ENCODE peak calls at places on chromosomes 13 and 19, in six cellular contexts. I is breast epithelium; P is ovary; D is right lobe of liver; Y is CD8-positive, alpha-beta T cell; S is transverse colon. X is an unnamed sample.

GRCh38 chr19:38564981-38565685 is 52.6 kb downstream of the MAP4K1 start:
- DNase-seq in I (no peak), P (no peak), D (no peak), Y (peak; percentile 16), S (no peak), X (no peak)

GRCh38 chr13:100128373-100128772 is 39.5 kb downstream of the PCCA start:
- DNase-seq in I (no peak), P (no peak), D (no peak), Y (no peak), S (no peak), X (no peak)

GRCh38 chr19:6227156-6227940 is 52.4 kb downstream of the MLLT1 start:
- DNase-seq in I (no peak), P (no peak), D (peak; percentile 42), Y (no peak), S (no peak), X (no peak)

GRCh38 chr13:27573265-27573664 is 47.1 kb downstream of the LNX2 start:
- DNase-seq in I (no peak), P (no peak), D (no peak), Y (no peak), S (no peak), X (no peak)

GRCh38 chr19:15264061-15264932 is 32.0 kb upstream of the EPHX3 start:
- DNase-seq in I (peak; percentile 59), P (peak; percentile 62), D (peak; percentile 70), Y (peak; percentile 75), S (peak; percentile 78), X (no peak)

GRCh38 chr19:12733369-12733896 is 1.1 kb downstream of the TRIR start:
- DNase-seq in I (no peak), P (no peak), D (peak; percentile 79), Y (peak; percentile 50), S (no peak), X (no peak)

GRCh38 chr19:13029301-13029880 is 34.1 kb downstream of the NFIX start:
- DNase-seq in I (no peak), P (no peak), D (no peak), Y (no peak), S (no peak), X (no peak)

GRCh38 chr13:106987435-106987800 is 419.5 kb upstream of the ARGLU1 start:
- DNase-seq in I (no peak), P (no peak), D (no peak), Y (no peak), S (no peak), X (no peak)

GRCh38 chr19:16371540-16371986 is 46.9 kb downstream of the KLF2 start:
- DNase-seq in I (no peak), P (no peak), D (peak; percentile 76), Y (peak; percentile 92), S (peak; percentile 90), X (no peak)

GRCh38 chr19:50660083-50660366 is 10.8 kb downstream of the C19orf81 start:
- DNase-seq in I (no peak), P (no peak), D (no peak), Y (no peak), S (no peak), X (no peak)

GRCh38 chr13:38879278-38879677 is 111.4 kb downstream of the STOML3 start:
- DNase-seq in I (no peak), P (no peak), D (no peak), Y (no peak), S (no peak), X (no peak)

GRCh38 chr19:37986048-37986750 is 79.2 kb downstream of the SIPA1L3 start:
- DNase-seq in I (no peak), P (no peak), D (no peak), Y (no peak), S (no peak), X (no peak)

GRCh38 chr13:44191504-44192171 is 182.0 kb upstream of the SERP2 start:
- DNase-seq in I (peak; percentile 59), P (peak; percentile 22), D (no peak), Y (peak; percentile 23), S (peak; percentile 42), X (no peak)

GRCh38 chr19:43784981-43785808 is 4.4 kb upstream of the KCNN4 start:
- DNase-seq in I (peak; percentile 65), P (no peak), D (peak; percentile 58), Y (peak; percentile 51), S (peak; percentile 70), X (no peak)

GRCh38 chr19:13089139-13089856 is 13.4 kb downstream of the LYL1 start:
- DNase-seq in I (no peak), P (no peak), D (no peak), Y (no peak), S (no peak), X (no peak)

GRCh38 chr13:30616927-30617314 is 799 bp upstream of the USPL1 start:
- DNase-seq in I (peak; percentile 77), P (peak; percentile 73), D (peak; percentile 68), Y (no peak), S (peak; percentile 71), X (peak; percentile 49)
- H3K4me1 ChIP-seq in I (no peaks in the 10 kb centered on the region), P (peaks cover 2% of the 10 kb centered on the region), D (peaks cover 24% of the 10 kb centered on the region), Y (peaks cover 34% of the 10 kb centered on the region), S (peaks cover 36% of the 10 kb centered on the region), X (peaks cover 17% of the 10 kb centered on the region)

DNA sequence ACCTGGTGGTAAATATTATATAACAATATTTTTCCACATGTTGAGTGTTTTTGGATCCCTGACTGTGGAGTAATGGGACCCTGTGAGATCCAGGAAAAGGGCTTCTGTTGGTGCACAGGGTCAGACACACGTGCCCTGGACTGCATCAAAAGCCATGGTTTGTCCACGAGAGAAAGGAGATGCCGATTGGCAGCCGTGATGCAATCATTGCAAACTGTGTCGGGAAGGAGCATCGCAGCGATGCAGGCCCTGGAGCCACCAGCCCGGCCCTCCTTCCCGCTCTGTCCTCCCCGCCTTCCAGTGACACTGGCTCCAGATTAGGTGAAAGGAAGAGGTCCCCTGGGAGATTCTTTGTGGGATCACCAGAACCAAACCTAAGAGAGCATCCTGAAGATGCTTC is 9.1 kb downstream of the COL4A2 start:
- DNase-seq in I (peak; percentile 7), P (no peak), D (no peak), Y (no peak), S (no peak), X (no peak)
- H3K4me1 ChIP-seq in I (no peaks in the 10 kb centered on the region), P (peaks cover 22% of the 10 kb centered on the region), D (no peaks in the 10 kb centered on the region), Y (no peaks in the 10 kb centered on the region), S (peaks cover 44% of the 10 kb centered on the region), X (peaks cover 36% of the 10 kb centered on the region)

GRCh38 chr13:108225440-108225839 is 7.2 kb downstream of the ABHD13 start:
- DNase-seq in I (no peak), P (no peak), D (no peak), Y (no peak), S (no peak), X (no peak)
- H3K4me1 ChIP-seq in I (no peaks in the 10 kb centered on the region), P (peaks cover 2% of the 10 kb centered on the region), D (peaks cover 18% of the 10 kb centered on the region), Y (peaks cover 25% of the 10 kb centered on the region), S (peaks cover 24% of the 10 kb centered on the region), X (no peaks in the 10 kb centered on the region)

GRCh38 chr13:46684287-46685001 is 112.5 kb downstream of the ESD start:
- DNase-seq in I (no peak), P (no peak), D (no peak), Y (no peak), S (no peak), X (no peak)
- H3K4me1 ChIP-seq in I (no peaks in the 10 kb centered on the region), P (peaks cover 4% of the 10 kb centered on the region), D (peaks cover 67% of the 10 kb centered on the region), Y (peaks cover 17% of the 10 kb centered on the region), S (peaks cover 42% of the 10 kb centered on the region), X (peaks cover 13% of the 10 kb centered on the region)

GRCh38 chr19:7415857-7416371 is 67.2 kb downstream of the ARHGEF18 start:
- DNase-seq in I (no peak), P (no peak), D (no peak), Y (no peak), S (no peak), X (no peak)

GRCh38 chr19:7415163-7415856 is 66.6 kb downstream of the ARHGEF18 start:
- DNase-seq in I (no peak), P (peak; percentile 46), D (peak; percentile 66), Y (no peak), S (no peak), X (no peak)

GRCh38 chr19:7408251-7408650 is 59.5 kb downstream of the ARHGEF18 start:
- DNase-seq in I (no peak), P (no peak), D (no peak), Y (no peak), S (no peak), X (no peak)

GRCh38 chr19:7413629-7414028 is 64.9 kb downstream of the ARHGEF18 start:
- DNase-seq in I (no peak), P (no peak), D (no peak), Y (no peak), S (no peak), X (no peak)

DNA sequence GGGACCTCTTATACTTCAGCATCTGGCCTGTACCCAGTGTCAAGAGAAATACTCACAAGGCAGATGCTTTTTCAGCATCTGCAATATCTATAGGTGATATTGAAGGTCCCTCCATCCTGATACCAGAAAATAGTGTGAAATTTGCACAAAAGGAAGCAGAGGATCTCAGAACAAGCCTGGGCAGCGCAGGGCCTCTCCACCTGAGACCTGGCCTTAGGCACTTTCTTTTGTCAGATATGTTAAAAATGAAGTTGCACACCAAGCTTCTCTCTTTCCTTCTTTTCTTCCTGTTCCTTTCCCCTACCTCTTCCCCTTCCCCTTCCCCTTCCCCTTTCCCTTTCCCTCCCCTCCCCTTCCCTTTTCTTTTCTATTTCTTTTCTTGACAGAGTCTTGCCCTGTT is 62.2 kb downstream of the ARHGEF18 start:
- DNase-seq in I (no peak), P (no peak), D (no peak), Y (no peak), S (no peak), X (no peak)
- H3K4me1 ChIP-seq in I (no peaks in the 10 kb centered on the region), P (peaks cover 5% of the 10 kb centered on the region), D (peaks cover 4% of the 10 kb centered on the region), Y (peaks cover 10% of the 10 kb centered on the region), S (peaks cover 12% of the 10 kb centered on the region), X (peaks cover 2% of the 10 kb centered on the region)

GRCh38 chr19:42286349-42287016 is 15.4 kb upstream of the PRR19 start:
- DNase-seq in I (no peak), P (peak; percentile 67), D (peak; percentile 65), Y (no peak), S (no peak), X (no peak)
- H3K4me1 ChIP-seq in I (peaks cover 10% of the 10 kb centered on the region), P (peaks cover 28% of the 10 kb centered on the region), D (peaks cover 30% of the 10 kb centered on the region), Y (peaks cover 30% of the 10 kb centered on the region), S (peaks cover 47% of the 10 kb centered on the region), X (peaks cover 40% of the 10 kb centered on the region)

GRCh38 chr13:97215325-97215724 is 6.8 kb upstream of the MBNL2 start:
- DNase-seq in I (no peak), P (no peak), D (no peak), Y (no peak), S (no peak), X (no peak)
- H3K4me1 ChIP-seq in I (no peaks in the 10 kb centered on the region), P (peaks cover 5% of the 10 kb centered on the region), D (peaks cover 7% of the 10 kb centered on the region), Y (peaks cover 27% of the 10 kb centered on the region), S (no peaks in the 10 kb centered on the region), X (peaks cover 7% of the 10 kb centered on the region)

DNA sequence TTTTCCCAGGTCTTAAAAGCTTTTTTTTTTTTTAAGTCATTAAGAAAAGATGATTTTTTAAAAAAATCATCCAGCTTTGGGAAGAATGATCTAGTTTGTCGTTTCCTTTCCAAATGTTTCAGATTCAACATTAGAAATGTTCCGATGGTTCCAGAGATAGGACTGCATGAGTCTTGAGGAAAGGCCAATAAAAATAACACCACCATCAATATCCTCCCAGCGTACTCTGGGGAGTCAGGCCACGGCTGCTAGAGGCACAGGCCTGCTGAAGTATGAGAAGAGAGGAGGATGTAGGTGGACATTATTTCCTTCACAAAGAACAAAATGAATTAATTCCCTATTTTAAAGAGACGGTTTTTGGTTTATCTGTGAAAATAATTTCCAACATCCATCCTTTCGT is 60.0 kb upstream of the SHISA2 start:
- DNase-seq in I (no peak), P (no peak), D (no peak), Y (no peak), S (no peak), X (no peak)
- H3K4me1 ChIP-seq in I (no peaks in the 10 kb centered on the region), P (no peaks in the 10 kb centered on the region), D (no peaks in the 10 kb centered on the region), Y (no peaks in the 10 kb centered on the region), S (no peaks in the 10 kb centered on the region), X (no peaks in the 10 kb centered on the region)

X was measured in keratinocyte.